ENCODE peak calls at places on chromosomes 1 and 21, in nine cellular contexts. Q is RCC 7860; Y is ACHN; U is RWPE1; F is HCT116; G is activated CD8-positive, alpha-beta T cell treated with anti-CD3 and anti-CD28 coated beads, Interleukin-2, amount 10 ng/mL, durations not matched to agents 7 days and 5 days; O is fibroblast of lung; J is body of pancreas; Z is stomach. B is an unnamed sample.

GRCh38 chr21:15003463-15004135 is 61.2 kb downstream of the NRIP1 start:
- DNase-seq in Q (no peak), Y (no peak), U (no peak), F (no peak), G (no peak), O (no peak), J (no peak), Z (no peak), B (no peak)

GRCh38 chr1:9014475-9015375 is 11.5 kb downstream of the SLC2A7 start:
- DNase-seq in Q (no peak), Y (no peak), U (no peak), F (no peak), G (no peak), O (no peak), J (no peak), Z (no peak), B (no peak)

GRCh38 chr1:15299811-15300210 is 52.8 kb downstream of the FHAD1 start:
- DNase-seq in Q (no peak), Y (no peak), U (no peak), F (no peak), G (no peak), O (no peak), J (no peak), Z (no peak), B (no peak)

GRCh38 chr1:3472906-3473305 is 18.4 kb downstream of the ARHGEF16 start:
- DNase-seq in Q (no peak), Y (no peak), U (no peak), F (no peak), G (no peak), O (no peak), J (no peak), Z (no peak), B (no peak)

GRCh38 chr1:92599184-92599583 is 112.5 kb upstream of the GFI1 start:
- DNase-seq in Q (peak; percentile 24), Y (peak; percentile 41), U (peak; percentile 23), F (peak; percentile 23), G (no peak), O (peak; percentile 37), J (no peak), Z (no peak), B (peak; percentile 32)

GRCh38 chr1:186806477-186806876 is 22.3 kb upstream of the PLA2G4A start:
- DNase-seq in Q (no peak), Y (peak; percentile 20), U (peak; percentile 54), F (peak; percentile 45), G (no peak), O (peak; percentile 14), J (peak; percentile 6), Z (no peak), B (peak; percentile 64)

GRCh38 chr1:203163891-203164635 is 11.6 kb downstream of the MYBPH start:
- DNase-seq in Q (no peak), Y (no peak), U (no peak), F (no peak), G (no peak), O (no peak), J (no peak), Z (no peak), B (no peak)

GRCh38 chr1:37629726-37630425 is 4.8 kb downstream of the RSPO1 start:
- DNase-seq in Q (no peak), Y (no peak), U (no peak), F (no peak), G (no peak), O (no peak), J (no peak), Z (no peak), B (no peak)

GRCh38 chr1:228146761-228147693 is 2.7 kb upstream of the GJC2 start:
- DNase-seq in Q (no peak), Y (no peak), U (no peak), F (no peak), G (no peak), O (no peak), J (no peak), Z (no peak), B (no peak)

GRCh38 chr1:235244969-235245592 is 82.9 kb downstream of the ARID4B start:
- DNase-seq in Q (no peak), Y (no peak), U (no peak), F (no peak), G (no peak), O (no peak), J (no peak), Z (no peak), B (no peak)

GRCh38 chr1:37858931-37859506 is 373 bp downstream of the MTF1 start:
- DNase-seq in Q (no peak), Y (peak; percentile 5), U (peak; percentile 47), F (no peak), G (no peak), O (no peak), J (peak; percentile 11), Z (no peak), B (no peak)

GRCh38 chr1:102045752-102046151 is 49.0 kb upstream of the OLFM3 start:
- DNase-seq in Q (no peak), Y (no peak), U (no peak), F (no peak), G (no peak), O (no peak), J (peak; percentile 19), Z (no peak), B (no peak)

GRCh38 chr1:18560692-18561091 is 70.0 kb upstream of the PAX7 start:
- DNase-seq in Q (no peak), Y (no peak), U (no peak), F (no peak), G (no peak), O (no peak), J (no peak), Z (no peak), B (no peak)

GRCh38 chr1:201183209-201183608 is 7.4 kb upstream of the IGFN1 start:
- DNase-seq in Q (no peak), Y (no peak), U (no peak), F (no peak), G (no peak), O (no peak), J (no peak), Z (no peak), B (peak; percentile 18)

GRCh38 chr1:1554926-1555915 is 14.8 kb upstream of the TMEM240 start:
- DNase-seq in Q (peak; percentile 70), Y (peak; percentile 84), U (peak; percentile 71), F (no peak), G (no peak), O (peak; percentile 85), J (no peak), Z (no peak), B (peak; percentile 62)

GRCh38 chr1:95226781-95227660 is 7.0 kb upstream of the RWDD3 start:
- DNase-seq in Q (no peak), Y (no peak), U (no peak), F (no peak), G (no peak), O (no peak), J (no peak), Z (no peak), B (no peak)

GRCh38 chr1:88566615-88567387 is 117.3 kb upstream of the PKN2 start:
- DNase-seq in Q (no peak), Y (no peak), U (no peak), F (no peak), G (no peak), O (no peak), J (no peak), Z (no peak), B (no peak)

GRCh38 chr1:98133151-98133550 is 212.3 kb upstream of the DPYD start:
- DNase-seq in Q (no peak), Y (no peak), U (no peak), F (no peak), G (no peak), O (no peak), J (no peak), Z (no peak), B (no peak)

GRCh38 chr1:203704120-203704519 is 60.9 kb upstream of the LAX1 start:
- DNase-seq in Q (no peak), Y (no peak), U (no peak), F (no peak), G (no peak), O (no peak), J (no peak), Z (no peak), B (no peak)

GRCh38 chr1:211650922-211651303 is 24.5 kb downstream of the NEK2 start:
- DNase-seq in Q (no peak), Y (no peak), U (no peak), F (no peak), G (no peak), O (no peak), J (no peak), Z (no peak), B (no peak)

GRCh38 chr1:199279872-199280649 is 641.2 kb downstream of the PTPRC start:
- DNase-seq in Q (no peak), Y (no peak), U (no peak), F (no peak), G (no peak), O (peak; percentile 60), J (no peak), Z (no peak), B (peak; percentile 33)

GRCh38 chr1:64906447-64906846 is 59.9 kb downstream of the JAK1 start:
- DNase-seq in Q (no peak), Y (no peak), U (no peak), F (no peak), G (no peak), O (no peak), J (no peak), Z (no peak), B (peak; percentile 61)

GRCh38 chr1:181910905-181911304 is 150.6 kb downstream of the ZNF648 start:
- DNase-seq in Q (no peak), Y (peak; percentile 11), U (no peak), F (no peak), G (no peak), O (no peak), J (no peak), Z (no peak), B (no peak)

GRCh38 chr1:56626546-56626945 is 18.6 kb upstream of the PRKAA2 start:
- DNase-seq in Q (no peak), Y (no peak), U (no peak), F (no peak), G (no peak), O (peak; percentile 61), J (no peak), Z (no peak), B (no peak)

GRCh38 chr1:31689821-31690220 is 14.0 kb downstream of the COL16A1 start:
- DNase-seq in Q (peak; percentile 91), Y (peak; percentile 90), U (peak; percentile 94), F (peak; percentile 67), G (no peak), O (peak; percentile 99), J (no peak), Z (no peak), B (peak; percentile 95)

GRCh38 chr1:190494451-190494850 is 16.8 kb upstream of the BRINP3 start:
- DNase-seq in Q (no peak), Y (no peak), U (no peak), F (no peak), G (no peak), O (no peak), J (no peak), Z (no peak), B (peak; percentile 40)

GRCh38 chr1:65164633-65165032 is 16.6 kb downstream of the AK4 start:
- DNase-seq in Q (no peak), Y (no peak), U (no peak), F (no peak), G (no peak), O (no peak), J (no peak), Z (no peak), B (peak; percentile 79)

B was measured in bronchial epithelial cell.